ENCODE peak calls at places on chromosome 20, in four cellular contexts. G is GM12878, A is astrocyte, F is OCI-LY7. M is an unnamed sample. For H3K4me1 and H3K79me2, the result is how much of the 10 kb centered on the place peaks cover.

GRCh38 chr20:8662433-8662954 is 406.4 kb upstream of the PLCB4 start:
- DNase-seq in G (no peak), A (no peak), F (peak), M (peak)

GRCh38 chr20:59082981-59083380 is 40.4 kb upstream of the PRELID3B start:
- DNase-seq in G (no peak), A (peak), F (no peak), M (no peak)

GRCh38 chr20:18139832-18140231 is 2.2 kb downstream of the KAT14 start:
- DNase-seq in G (no peak), A (no peak), F (no peak), M (no peak)

GRCh38 chr20:48733296-48733790 is 94.5 kb downstream of the PREX1 start:
- DNase-seq in G (no peak), A (peak), F (peak), M (no peak)

GRCh38 chr20:481167-481566 is 18.8 kb upstream of the TBC1D20 start:
- DNase-seq in G (no peak), A (no peak), F (no peak), M (no peak)

GRCh38 chr20:61758556-61759200 is 307.0 kb downstream of the TAF4 start:
- DNase-seq in G (no peak), A (no peak), F (no peak), M (no peak)

GRCh38 chr20:53935353-53936084 is 134.9 kb downstream of the BCAS1 start:
- DNase-seq in G (no peak), A (no peak), F (peak), M (no peak)

GRCh38 chr20:61520761-61521460 is 268.9 kb downstream of the CDH4 start:
- DNase-seq in G (no peak), A (peak), F (no peak), M (no peak)

GRCh38 chr20:43558412-43559146 is at the start of gene SGK2:
- DNase-seq in G (no peak), A (peak), F (no peak), M (no peak)

GRCh38 chr20:63009988-63010769 is 3.4 kb upstream of the BHLHE23 start:
- DNase-seq in G (peak), A (peak), F (no peak), M (no peak)
- H3K4me1 ChIP-seq in G (under half), A (under half), F (under half), M (under half)

DNA sequence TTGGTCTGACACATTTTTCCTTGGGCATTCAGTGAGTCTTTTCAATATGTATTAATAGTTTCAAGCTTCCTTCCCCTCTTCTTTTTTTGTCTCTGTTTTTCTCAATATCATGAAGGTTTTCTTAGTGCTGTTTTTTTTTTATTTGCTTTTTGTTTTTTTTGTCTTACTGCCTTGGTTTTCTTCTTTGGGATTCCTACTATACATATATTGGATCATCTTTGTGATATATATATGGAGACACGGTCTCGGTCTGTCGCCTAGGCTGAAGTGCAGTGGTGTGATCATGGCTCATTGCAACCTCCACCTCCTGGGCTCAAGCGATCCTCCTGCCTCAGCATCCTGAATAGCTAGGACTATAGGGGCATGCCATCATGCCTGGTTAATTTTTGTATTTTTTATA is 43.8 kb downstream of the NCOA3 start:
- DNase-seq in G (no peak), A (no peak), F (no peak), M (no peak)
- H3K79me2 ChIP-seq in G (half or more), A (half or more), F (half or more), M (half or more)

DNA sequence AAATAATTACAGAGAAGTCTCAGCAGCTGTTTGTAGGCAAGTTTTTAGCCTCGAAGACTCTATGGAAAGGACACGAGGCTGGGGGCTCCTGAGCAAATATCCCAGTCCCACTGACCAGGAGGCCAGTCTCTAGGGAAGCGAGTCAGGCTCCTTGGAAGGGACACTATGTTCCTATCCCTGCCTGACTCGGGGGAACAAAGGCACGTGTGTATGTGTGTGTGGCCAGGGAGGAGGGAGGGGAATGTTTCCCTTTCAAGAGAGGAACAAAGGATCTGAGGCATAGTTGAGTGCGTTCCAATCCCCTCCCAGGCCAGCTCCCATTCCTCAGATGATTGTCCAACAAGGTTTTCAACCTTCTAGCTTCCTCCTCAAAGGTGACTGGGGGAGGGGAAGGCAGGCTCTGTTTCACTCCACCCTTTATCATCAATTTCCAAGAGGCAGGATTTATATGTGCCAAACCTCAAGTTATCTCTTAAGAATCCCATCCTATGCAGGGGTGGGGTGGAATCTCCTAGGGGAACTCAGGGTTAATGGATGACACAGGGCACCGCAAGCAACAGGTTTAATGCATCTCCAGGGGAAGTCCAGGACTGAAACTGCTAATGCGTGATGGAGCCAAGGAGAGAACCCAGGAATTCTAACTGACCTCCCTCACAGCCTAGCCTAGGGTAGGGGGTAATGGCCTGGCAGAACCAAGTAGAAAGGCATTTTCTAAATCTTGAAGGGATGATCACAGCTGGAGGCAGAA is 9.9 kb downstream of the BCL2L1 start:
- DNase-seq in G (no peak), A (peak), F (no peak), M (peak)
- H3K4me1 ChIP-seq in G (under half), A (under half), F (half or more), M (under half)

GRCh38 chr20:63471719-63472158 is 716 bp downstream of the KCNQ2 start:
- DNase-seq in G (no peak), A (no peak), F (no peak), M (peak)
- H3K79me2 ChIP-seq in G (under half), A (under half), F (under half), M (half or more)

DNA sequence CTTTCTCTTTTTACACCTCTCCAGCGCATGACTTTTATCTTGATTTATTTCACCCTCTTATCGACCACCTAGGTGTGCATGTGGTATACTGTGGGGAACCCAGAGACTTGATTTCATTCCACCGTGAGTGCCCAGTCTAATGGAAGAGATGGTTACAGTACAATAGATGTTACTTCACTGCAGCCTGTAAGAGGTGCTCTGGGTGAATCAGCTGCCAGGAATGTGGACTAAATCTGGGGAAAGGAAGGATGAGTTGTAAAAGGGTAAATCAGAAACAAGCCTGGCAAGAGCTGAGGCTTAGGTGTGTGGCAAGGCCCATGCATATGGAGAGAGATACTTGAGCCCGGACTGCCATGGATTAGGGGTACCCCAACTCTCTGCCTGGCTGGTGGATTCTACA is 7.4 kb downstream of the STK35 start:
- DNase-seq in G (no peak), A (peak), F (no peak), M (no peak)
- H3K4me1 ChIP-seq in G (under half), A (under half), F (under half), M (under half)

GRCh38 chr20:24984963-24985640 is 7.4 kb downstream of the APMAP start:
- DNase-seq in G (no peak), A (no peak), F (no peak), M (no peak)
- H3K79me2 ChIP-seq in G (under half), A (half or more), F (under half), M (under half)

GRCh38 chr20:5741089-5741488 is 9.1 kb upstream of the SHLD1 start:
- DNase-seq in G (no peak), A (peak), F (no peak), M (no peak)
- H3K4me1 ChIP-seq in G (under half), A (under half), F (under half), M (under half)

GRCh38 chr20:50571466-50571865 is 61.3 kb downstream of the PTPN1 start:
- DNase-seq in G (no peak), A (peak), F (no peak), M (no peak)

GRCh38 chr20:50569864-50570836 is 60.0 kb downstream of the PTPN1 start:
- DNase-seq in G (peak), A (peak), F (peak), M (peak)

GRCh38 chr20:50565874-50566273 is 55.7 kb downstream of the PTPN1 start:
- DNase-seq in G (no peak), A (no peak), F (no peak), M (no peak)

GRCh38 chr20:50568549-50568942 is 58.4 kb downstream of the PTPN1 start:
- DNase-seq in G (no peak), A (no peak), F (no peak), M (no peak)

GRCh38 chr20:50567860-50568548 is 57.8 kb downstream of the PTPN1 start:
- DNase-seq in G (no peak), A (no peak), F (no peak), M (no peak)
- H3K79me2 ChIP-seq in G (under half), A (half or more), F (under half), M (under half)

GRCh38 chr20:7207186-7207585 is 439.7 kb downstream of the BMP2 start:
- DNase-seq in G (no peak), A (peak), F (no peak), M (no peak)
- H3K4me1 ChIP-seq in G (under half), A (under half), F (under half), M (under half)